ENCODE peak calls at places on chromosomes 4 and X, in five cellular contexts. Q is KBM-7, J is right cardiac atrium, Z is DMS79, D is dorsolateral prefrontal cortex. L is an unnamed sample.

GRCh38 chrX:48458711-48459110 is 11.3 kb downstream of the SLC38A5 start:
- DNase-seq in Q (no peak), J (peak; percentile 80), Z (no peak), D (no peak), L (no peak)

GRCh38 chr4:105972946-105973621 is 77.8 kb downstream of the NPNT start:
- DNase-seq in Q (no peak), J (no peak), Z (no peak), D (no peak), L (no peak)

GRCh38 chr4:107279729-107280128 is 243.6 kb upstream of the DKK2 start:
- DNase-seq in Q (no peak), J (no peak), Z (no peak), D (no peak), L (peak; percentile 19)

GRCh38 chr4:140675599-140676231 is 80.5 kb downstream of the TBC1D9 start:
- DNase-seq in Q (no peak), J (no peak), Z (no peak), D (no peak), L (peak; percentile 27)

GRCh38 chr4:88188738-88189417 is 30.4 kb upstream of the ABCG2 start:
- DNase-seq in Q (no peak), J (no peak), Z (no peak), D (no peak), L (no peak)

GRCh38 chr4:123052007-123052406 is 129.6 kb upstream of the NUDT6 start:
- DNase-seq in Q (peak; percentile 12), J (no peak), Z (no peak), D (no peak), L (no peak)

GRCh38 chr4:39514888-39515401 is 12.3 kb downstream of the UGDH start:
- DNase-seq in Q (no peak), J (no peak), Z (no peak), D (no peak), L (no peak)

GRCh38 chr4:75655562-75655961 is 17.6 kb downstream of the G3BP2 start:
- DNase-seq in Q (no peak), J (no peak), Z (no peak), D (no peak), L (no peak)

GRCh38 chr4:101191302-101192098 is 155.8 kb downstream of the PPP3CA start:
- DNase-seq in Q (no peak), J (peak; percentile 89), Z (no peak), D (peak; percentile 39), L (peak; percentile 77)

GRCh38 chrX:95063554-95063953 is 1389.5 kb downstream of the FAM133A start:
- DNase-seq in Q (no peak), J (no peak), Z (no peak), D (no peak), L (no peak)

L was measured in brain microvascular endothelial cell.